ENCODE peak calls at places on chromosomes 4 and X, in six cellular contexts. Z is RPMI7951, F is posterior cingulate gyrus, Y is upper lobe of right lung, X is endodermal cell, C is mucosa of descending colon. B is an unnamed sample.

GRCh38 chr4:3201718-3202702 is 46.9 kb upstream of the MSANTD1 start:
- DNase-seq in X (peak), Z (peak), Y (no peak), F (no peak), C (peak), B (peak)

GRCh38 chrX:108020631-108021030 is 24.2 kb upstream of the VSIG1 start:
- DNase-seq in Z (no peak), C (no peak), X (peak), F (no peak), Y (no peak), B (peak)

GRCh38 chr4:44738615-44739014 is 12.3 kb upstream of the GNPDA2 start:
- DNase-seq in Y (no peak), Z (no peak), C (peak), X (no peak), F (no peak), B (peak)

GRCh38 chr4:66575024-66575696 is 904.9 kb upstream of the EPHA5 start:
- DNase-seq in Y (no peak), X (no peak), F (no peak), C (no peak), Z (peak), B (no peak)

GRCh38 chrX:71859637-71860036 is 51.0 kb upstream of the NHSL2 start:
- DNase-seq in X (peak), Z (peak), F (peak), Y (no peak), C (peak), B (peak)

GRCh38 chr4:26372525-26373172 is 51.8 kb downstream of the RBPJ start:
- DNase-seq in F (no peak), Z (peak), Y (no peak), X (no peak), C (peak), B (peak)

GRCh38 chr4:7815562-7815961 is 124.1 kb downstream of the AFAP1 start:
- DNase-seq in C (no peak), X (no peak), Y (no peak), F (no peak), Z (peak), B (no peak)

GRCh38 chr4:5707366-5708133 is 809 bp downstream of the EVC2 start:
- DNase-seq in C (no peak), Z (no peak), F (no peak), X (no peak), Y (no peak), B (no peak)

GRCh38 chrX:138710866-138711331 is 618 bp downstream of the FGF13 start:
- DNase-seq in C (no peak), X (peak), Y (peak), Z (no peak), F (peak), B (peak)

GRCh38 chr4:74583757-74584156 is 138.8 kb downstream of the AREG start:
- DNase-seq in Y (no peak), C (no peak), Z (peak), X (no peak), F (no peak), B (no peak)

GRCh38 chr4:112125416-112125815 is 19.8 kb upstream of the FAM241A start:
- DNase-seq in F (no peak), X (no peak), Z (no peak), Y (no peak), C (no peak), B (no peak)

GRCh38 chrX:119539872-119540271 is 25.3 kb downstream of the STEEP1 start:
- DNase-seq in Z (no peak), X (peak), F (no peak), Y (no peak), C (no peak), B (no peak)

GRCh38 chr4:11904117-11904535 is 475.4 kb upstream of the HS3ST1 start:
- DNase-seq in Z (peak), X (no peak), F (no peak), Y (no peak), C (peak), B (no peak)

GRCh38 chrX:144566592-144566991 is 680.7 kb upstream of the SPANXN1 start:
- DNase-seq in C (no peak), F (no peak), Y (no peak), Z (no peak), X (peak), B (peak)

GRCh38 chr4:85703098-85703497 is 228.1 kb downstream of the ARHGAP24 start:
- DNase-seq in C (no peak), Z (peak), X (no peak), Y (no peak), F (no peak), B (no peak)

GRCh38 chr4:142265946-142266345 is 580.2 kb downstream of the INPP4B start:
- DNase-seq in Z (no peak), X (no peak), F (no peak), C (no peak), Y (no peak), B (no peak)

GRCh38 chrX:71941771-71942170 is 31.1 kb downstream of the NHSL2 start:
- DNase-seq in X (peak), Z (peak), Y (no peak), C (peak), F (no peak), B (peak)

GRCh38 chr4:82786794-82787193 is 11.8 kb downstream of the SCD5 start:
- DNase-seq in Y (no peak), C (no peak), X (peak), F (no peak), Z (no peak), B (no peak)

GRCh38 chr4:54581807-54582206 is 76.0 kb upstream of the KIT start:
- DNase-seq in Z (no peak), Y (no peak), X (no peak), F (no peak), C (no peak), B (no peak)

GRCh38 chr4:19130836-19131235 is 1109.3 kb upstream of the LCORL start:
- DNase-seq in X (no peak), C (no peak), Z (peak), F (no peak), Y (no peak), B (peak)

GRCh38 chrX:9867214-9867613 is 81.0 kb downstream of the SHROOM2 start:
- DNase-seq in F (no peak), C (no peak), Y (no peak), X (no peak), Z (no peak), B (no peak)

GRCh38 chrX:23908219-23909003 is 605 bp downstream of the CXorf58 start:
- DNase-seq in Z (no peak), Y (no peak), F (no peak), X (peak), C (no peak), B (peak)

GRCh38 chr4:174521800-174522182 is 497 bp downstream of the HPGD start:
- DNase-seq in Z (no peak), X (peak), F (no peak), Y (peak), C (peak), B (peak)

GRCh38 chr4:185101354-185101890 is 41.6 kb upstream of the SLC25A4 start:
- DNase-seq in Y (no peak), X (no peak), Z (peak), C (no peak), F (no peak), B (no peak)

GRCh38 chr4:4990329-4990728 is 28.9 kb downstream of the CYTL1 start:
- DNase-seq in C (no peak), X (no peak), F (no peak), Y (no peak), Z (no peak), B (no peak)

GRCh38 chrX:46819136-46819535 is 17.7 kb upstream of the RP2 start:
- DNase-seq in Y (no peak), F (no peak), X (no peak), Z (peak), C (no peak), B (peak)

GRCh38 chrX:2846992-2847391 is 18.3 kb downstream of the GYG2 start:
- DNase-seq in Y (no peak), X (peak), C (no peak), F (no peak), Z (no peak), B (no peak)

GRCh38 chr4:78954048-78954666 is 14.9 kb upstream of the PAQR3 start:
- DNase-seq in Z (peak), F (no peak), Y (no peak), X (peak), C (no peak), B (peak)

GRCh38 chr4:187175197-187175596 is 451.5 kb upstream of the FAT1 start:
- DNase-seq in X (no peak), Y (no peak), C (no peak), Z (no peak), F (no peak), B (no peak)

GRCh38 chrX:111244238-111244750 is 26.0 kb downstream of the CAPN6 start:
- DNase-seq in Z (peak), F (no peak), Y (no peak), C (no peak), X (no peak), B (peak)

GRCh38 chrX:4668802-4669536 is 955.5 kb upstream of the PRKX start:
- DNase-seq in C (no peak), F (no peak), X (no peak), Y (no peak), Z (no peak), B (no peak)

B was measured in mesendoderm.